ENCODE peak calls at places on chromosome 6, in eight cellular contexts. One of them, this sample, is unnamed.
A peak's percentile ranks its signal among the peaks of the same experiment; 100 is the strongest.

GRCh38 chr6:127458817-127459216 is 372 bp downstream of the KIAA0408 start:
- DNase-seq in NCI-H1694 treated with DMSO at 0.1 percent for 48 hours: peak; percentile 64
- DNase-seq in activated naive CD4-positive, alpha-beta T cell treated with anti-CD3 and anti-CD28 coated beads, Interleukin-2, amount 10 ng/mL, durations not matched to agents 7 days and 5 days: no peak
- DNase-seq in NCI-H748 treated with DMSO at 0.1 percent for 48 hours: no peak
- DNase-seq in DMS153: no peak
- DNase-seq in Calu3: no peak
- DNase-seq in amygdala: no peak
- DNase-seq in substantia nigra: no peak
- DNase-seq in this sample: no peak

GRCh38 chr6:34466242-34467185 is 638 bp downstream of the PACSIN1 start:
- DNase-seq in NCI-H1694 treated with DMSO at 0.1 percent for 48 hours: no peak
- DNase-seq in activated naive CD4-positive, alpha-beta T cell treated with anti-CD3 and anti-CD28 coated beads, Interleukin-2, amount 10 ng/mL, durations not matched to agents 7 days and 5 days: no peak
- DNase-seq in NCI-H748 treated with DMSO at 0.1 percent for 48 hours: no peak
- DNase-seq in DMS153: no peak
- DNase-seq in Calu3: no peak
- DNase-seq in amygdala: no peak
- DNase-seq in substantia nigra: no peak
- DNase-seq in this sample: no peak

GRCh38 chr6:119591235-119591634 is 241.7 kb upstream of the MAN1A1 start:
- DNase-seq in NCI-H1694 treated with DMSO at 0.1 percent for 48 hours: no peak
- DNase-seq in activated naive CD4-positive, alpha-beta T cell treated with anti-CD3 and anti-CD28 coated beads, Interleukin-2, amount 10 ng/mL, durations not matched to agents 7 days and 5 days: no peak
- DNase-seq in NCI-H748 treated with DMSO at 0.1 percent for 48 hours: no peak
- DNase-seq in DMS153: no peak
- DNase-seq in Calu3: no peak
- DNase-seq in amygdala: no peak
- DNase-seq in substantia nigra: no peak
- DNase-seq in this sample: no peak

GRCh38 chr6:88472731-88473130 is 306.6 kb upstream of the CNR1 start:
- DNase-seq in NCI-H1694 treated with DMSO at 0.1 percent for 48 hours: no peak
- DNase-seq in activated naive CD4-positive, alpha-beta T cell treated with anti-CD3 and anti-CD28 coated beads, Interleukin-2, amount 10 ng/mL, durations not matched to agents 7 days and 5 days: no peak
- DNase-seq in NCI-H748 treated with DMSO at 0.1 percent for 48 hours: no peak
- DNase-seq in DMS153: no peak
- DNase-seq in Calu3: no peak
- DNase-seq in amygdala: no peak
- DNase-seq in substantia nigra: no peak
- DNase-seq in this sample: no peak

GRCh38 chr6:21201673-21202430 is 391.7 kb upstream of the SOX4 start:
- DNase-seq in NCI-H1694 treated with DMSO at 0.1 percent for 48 hours: peak; percentile 77
- DNase-seq in activated naive CD4-positive, alpha-beta T cell treated with anti-CD3 and anti-CD28 coated beads, Interleukin-2, amount 10 ng/mL, durations not matched to agents 7 days and 5 days: no peak
- DNase-seq in NCI-H748 treated with DMSO at 0.1 percent for 48 hours: peak; percentile 99
- DNase-seq in DMS153: peak; percentile 96
- DNase-seq in Calu3: peak; percentile 21
- DNase-seq in amygdala: no peak
- DNase-seq in substantia nigra: no peak
- DNase-seq in this sample: peak; percentile 98

GRCh38 chr6:130009148-130009547 is 9.2 kb upstream of the L3MBTL3 start:
- DNase-seq in NCI-H1694 treated with DMSO at 0.1 percent for 48 hours: no peak
- DNase-seq in activated naive CD4-positive, alpha-beta T cell treated with anti-CD3 and anti-CD28 coated beads, Interleukin-2, amount 10 ng/mL, durations not matched to agents 7 days and 5 days: no peak
- DNase-seq in NCI-H748 treated with DMSO at 0.1 percent for 48 hours: no peak
- DNase-seq in DMS153: no peak
- DNase-seq in Calu3: no peak
- DNase-seq in amygdala: no peak
- DNase-seq in substantia nigra: no peak
- DNase-seq in this sample: no peak

GRCh38 chr6:3693879-3694278 is 57.6 kb downstream of the PXDC1 start:
- DNase-seq in NCI-H1694 treated with DMSO at 0.1 percent for 48 hours: no peak
- DNase-seq in activated naive CD4-positive, alpha-beta T cell treated with anti-CD3 and anti-CD28 coated beads, Interleukin-2, amount 10 ng/mL, durations not matched to agents 7 days and 5 days: no peak
- DNase-seq in NCI-H748 treated with DMSO at 0.1 percent for 48 hours: no peak
- DNase-seq in DMS153: no peak
- DNase-seq in Calu3: no peak
- DNase-seq in amygdala: no peak
- DNase-seq in substantia nigra: no peak
- DNase-seq in this sample: no peak

GRCh38 chr6:11791354-11792107 is 12.9 kb upstream of the ADTRP start:
- DNase-seq in NCI-H1694 treated with DMSO at 0.1 percent for 48 hours: no peak
- DNase-seq in activated naive CD4-positive, alpha-beta T cell treated with anti-CD3 and anti-CD28 coated beads, Interleukin-2, amount 10 ng/mL, durations not matched to agents 7 days and 5 days: no peak
- DNase-seq in NCI-H748 treated with DMSO at 0.1 percent for 48 hours: no peak
- DNase-seq in DMS153: no peak
- DNase-seq in Calu3: no peak
- DNase-seq in amygdala: no peak
- DNase-seq in substantia nigra: no peak
- DNase-seq in this sample: no peak

GRCh38 chr6:154868143-154868594 is 126.9 kb upstream of the TIAM2 start:
- DNase-seq in NCI-H1694 treated with DMSO at 0.1 percent for 48 hours: peak; percentile 75
- DNase-seq in activated naive CD4-positive, alpha-beta T cell treated with anti-CD3 and anti-CD28 coated beads, Interleukin-2, amount 10 ng/mL, durations not matched to agents 7 days and 5 days: no peak
- DNase-seq in NCI-H748 treated with DMSO at 0.1 percent for 48 hours: no peak
- DNase-seq in DMS153: peak; percentile 14
- DNase-seq in Calu3: peak; percentile 7
- DNase-seq in amygdala: no peak
- DNase-seq in substantia nigra: no peak
- DNase-seq in this sample: peak; percentile 45

GRCh38 chr6:30060634-30060981 is 457 bp upstream of the POLR1H start:
- DNase-seq in NCI-H1694 treated with DMSO at 0.1 percent for 48 hours: no peak
- DNase-seq in activated naive CD4-positive, alpha-beta T cell treated with anti-CD3 and anti-CD28 coated beads, Interleukin-2, amount 10 ng/mL, durations not matched to agents 7 days and 5 days: peak; percentile 42
- DNase-seq in NCI-H748 treated with DMSO at 0.1 percent for 48 hours: no peak
- DNase-seq in DMS153: no peak
- DNase-seq in Calu3: peak; percentile 23
- DNase-seq in amygdala: no peak
- DNase-seq in substantia nigra: no peak
- DNase-seq in this sample: no peak

GRCh38 chr6:156883497-156884252 is 106.5 kb downstream of the ARID1B start:
- DNase-seq in NCI-H1694 treated with DMSO at 0.1 percent for 48 hours: no peak
- DNase-seq in activated naive CD4-positive, alpha-beta T cell treated with anti-CD3 and anti-CD28 coated beads, Interleukin-2, amount 10 ng/mL, durations not matched to agents 7 days and 5 days: no peak
- DNase-seq in NCI-H748 treated with DMSO at 0.1 percent for 48 hours: peak; percentile 39
- DNase-seq in DMS153: peak; percentile 23
- DNase-seq in Calu3: peak; percentile 35
- DNase-seq in amygdala: no peak
- DNase-seq in substantia nigra: no peak
- DNase-seq in this sample: no peak

GRCh38 chr6:29924731-29925130 is 17.6 kb upstream of the HLA-A start:
- DNase-seq in NCI-H1694 treated with DMSO at 0.1 percent for 48 hours: no peak
- DNase-seq in activated naive CD4-positive, alpha-beta T cell treated with anti-CD3 and anti-CD28 coated beads, Interleukin-2, amount 10 ng/mL, durations not matched to agents 7 days and 5 days: no peak
- DNase-seq in NCI-H748 treated with DMSO at 0.1 percent for 48 hours: no peak
- DNase-seq in DMS153: no peak
- DNase-seq in Calu3: peak; percentile 16
- DNase-seq in amygdala: no peak
- DNase-seq in substantia nigra: no peak
- DNase-seq in this sample: no peak

GRCh38 chr6:18155273-18155863 is at the start of gene KDM1B:
- DNase-seq in NCI-H1694 treated with DMSO at 0.1 percent for 48 hours: peak; percentile 85
- DNase-seq in activated naive CD4-positive, alpha-beta T cell treated with anti-CD3 and anti-CD28 coated beads, Interleukin-2, amount 10 ng/mL, durations not matched to agents 7 days and 5 days: peak; percentile 99
- DNase-seq in NCI-H748 treated with DMSO at 0.1 percent for 48 hours: peak; percentile 98
- DNase-seq in DMS153: peak; percentile 96
- DNase-seq in Calu3: no peak
- DNase-seq in amygdala: no peak
- DNase-seq in substantia nigra: no peak
- DNase-seq in this sample: peak; percentile 98

GRCh38 chr6:7697820-7698623 is 27.9 kb upstream of the BMP6 start:
- DNase-seq in NCI-H1694 treated with DMSO at 0.1 percent for 48 hours: no peak
- DNase-seq in activated naive CD4-positive, alpha-beta T cell treated with anti-CD3 and anti-CD28 coated beads, Interleukin-2, amount 10 ng/mL, durations not matched to agents 7 days and 5 days: no peak
- DNase-seq in NCI-H748 treated with DMSO at 0.1 percent for 48 hours: no peak
- DNase-seq in DMS153: no peak
- DNase-seq in Calu3: no peak
- DNase-seq in amygdala: no peak
- DNase-seq in substantia nigra: no peak
- DNase-seq in this sample: no peak

GRCh38 chr6:105319331-105319730 is 83.6 kb downstream of the PREP start:
- DNase-seq in NCI-H1694 treated with DMSO at 0.1 percent for 48 hours: no peak
- DNase-seq in activated naive CD4-positive, alpha-beta T cell treated with anti-CD3 and anti-CD28 coated beads, Interleukin-2, amount 10 ng/mL, durations not matched to agents 7 days and 5 days: no peak
- DNase-seq in NCI-H748 treated with DMSO at 0.1 percent for 48 hours: no peak
- DNase-seq in DMS153: no peak
- DNase-seq in Calu3: no peak
- DNase-seq in amygdala: no peak
- DNase-seq in substantia nigra: no peak
- DNase-seq in this sample: no peak

GRCh38 chr6:43287717-43288679 is 10.1 kb upstream of the SLC22A7 start:
- DNase-seq in NCI-H1694 treated with DMSO at 0.1 percent for 48 hours: no peak
- DNase-seq in activated naive CD4-positive, alpha-beta T cell treated with anti-CD3 and anti-CD28 coated beads, Interleukin-2, amount 10 ng/mL, durations not matched to agents 7 days and 5 days: no peak
- DNase-seq in NCI-H748 treated with DMSO at 0.1 percent for 48 hours: no peak
- DNase-seq in DMS153: no peak
- DNase-seq in Calu3: no peak
- DNase-seq in amygdala: no peak
- DNase-seq in substantia nigra: no peak
- DNase-seq in this sample: no peak

GRCh38 chr6:20200761-20201160 is 11.5 kb downstream of the MBOAT1 start:
- DNase-seq in NCI-H1694 treated with DMSO at 0.1 percent for 48 hours: no peak
- DNase-seq in activated naive CD4-positive, alpha-beta T cell treated with anti-CD3 and anti-CD28 coated beads, Interleukin-2, amount 10 ng/mL, durations not matched to agents 7 days and 5 days: no peak
- DNase-seq in NCI-H748 treated with DMSO at 0.1 percent for 48 hours: no peak
- DNase-seq in DMS153: peak; percentile 59
- DNase-seq in Calu3: no peak
- DNase-seq in amygdala: no peak
- DNase-seq in substantia nigra: no peak
- DNase-seq in this sample: no peak

GRCh38 chr6:154537486-154537885 is 27.0 kb upstream of the CNKSR3 start:
- DNase-seq in NCI-H1694 treated with DMSO at 0.1 percent for 48 hours: no peak
- DNase-seq in activated naive CD4-positive, alpha-beta T cell treated with anti-CD3 and anti-CD28 coated beads, Interleukin-2, amount 10 ng/mL, durations not matched to agents 7 days and 5 days: no peak
- DNase-seq in NCI-H748 treated with DMSO at 0.1 percent for 48 hours: peak; percentile 30
- DNase-seq in DMS153: no peak
- DNase-seq in Calu3: no peak
- DNase-seq in amygdala: no peak
- DNase-seq in substantia nigra: no peak
- DNase-seq in this sample: peak; percentile 34

GRCh38 chr6:134161036-134161435 is 108.6 kb upstream of the SLC2A12 start:
- DNase-seq in NCI-H1694 treated with DMSO at 0.1 percent for 48 hours: no peak
- DNase-seq in activated naive CD4-positive, alpha-beta T cell treated with anti-CD3 and anti-CD28 coated beads, Interleukin-2, amount 10 ng/mL, durations not matched to agents 7 days and 5 days: no peak
- DNase-seq in NCI-H748 treated with DMSO at 0.1 percent for 48 hours: no peak
- DNase-seq in DMS153: no peak
- DNase-seq in Calu3: no peak
- DNase-seq in amygdala: no peak
- DNase-seq in substantia nigra: no peak
- DNase-seq in this sample: no peak

GRCh38 chr6:7135755-7136154 is 28.0 kb downstream of the RREB1 start:
- DNase-seq in NCI-H1694 treated with DMSO at 0.1 percent for 48 hours: no peak
- DNase-seq in activated naive CD4-positive, alpha-beta T cell treated with anti-CD3 and anti-CD28 coated beads, Interleukin-2, amount 10 ng/mL, durations not matched to agents 7 days and 5 days: no peak
- DNase-seq in NCI-H748 treated with DMSO at 0.1 percent for 48 hours: no peak
- DNase-seq in DMS153: no peak
- DNase-seq in Calu3: no peak
- DNase-seq in amygdala: no peak
- DNase-seq in substantia nigra: no peak
- DNase-seq in this sample: no peak

GRCh38 chr6:14767176-14767575 is 478.7 kb upstream of the JARID2 start:
- DNase-seq in NCI-H1694 treated with DMSO at 0.1 percent for 48 hours: peak; percentile 51
- DNase-seq in activated naive CD4-positive, alpha-beta T cell treated with anti-CD3 and anti-CD28 coated beads, Interleukin-2, amount 10 ng/mL, durations not matched to agents 7 days and 5 days: no peak
- DNase-seq in NCI-H748 treated with DMSO at 0.1 percent for 48 hours: no peak
- DNase-seq in DMS153: no peak
- DNase-seq in Calu3: no peak
- DNase-seq in amygdala: no peak
- DNase-seq in substantia nigra: no peak
- DNase-seq in this sample: no peak

GRCh38 chr6:5507056-5507722 is 245.9 kb downstream of the FARS2 start:
- DNase-seq in NCI-H1694 treated with DMSO at 0.1 percent for 48 hours: no peak
- DNase-seq in activated naive CD4-positive, alpha-beta T cell treated with anti-CD3 and anti-CD28 coated beads, Interleukin-2, amount 10 ng/mL, durations not matched to agents 7 days and 5 days: peak; percentile 50
- DNase-seq in NCI-H748 treated with DMSO at 0.1 percent for 48 hours: no peak
- DNase-seq in DMS153: no peak
- DNase-seq in Calu3: no peak
- DNase-seq in amygdala: no peak
- DNase-seq in substantia nigra: no peak
- DNase-seq in this sample: no peak

GRCh38 chr6:13526718-13527668 is 39.6 kb upstream of the GFOD1 start:
- DNase-seq in NCI-H1694 treated with DMSO at 0.1 percent for 48 hours: peak; percentile 96
- DNase-seq in activated naive CD4-positive, alpha-beta T cell treated with anti-CD3 and anti-CD28 coated beads, Interleukin-2, amount 10 ng/mL, durations not matched to agents 7 days and 5 days: peak; percentile 51
- DNase-seq in NCI-H748 treated with DMSO at 0.1 percent for 48 hours: peak; percentile 63
- DNase-seq in DMS153: peak; percentile 73
- DNase-seq in Calu3: no peak
- DNase-seq in amygdala: no peak
- DNase-seq in substantia nigra: no peak
- DNase-seq in this sample: peak; percentile 18

GRCh38 chr6:155245871-155246270 is 17.9 kb upstream of the CLDN20 start:
- DNase-seq in NCI-H1694 treated with DMSO at 0.1 percent for 48 hours: no peak
- DNase-seq in activated naive CD4-positive, alpha-beta T cell treated with anti-CD3 and anti-CD28 coated beads, Interleukin-2, amount 10 ng/mL, durations not matched to agents 7 days and 5 days: no peak
- DNase-seq in NCI-H748 treated with DMSO at 0.1 percent for 48 hours: no peak
- DNase-seq in DMS153: no peak
- DNase-seq in Calu3: no peak
- DNase-seq in amygdala: no peak
- DNase-seq in substantia nigra: no peak
- DNase-seq in this sample: no peak

GRCh38 chr6:16690244-16691142 is 70.8 kb downstream of the ATXN1 start:
- DNase-seq in NCI-H1694 treated with DMSO at 0.1 percent for 48 hours: no peak
- DNase-seq in activated naive CD4-positive, alpha-beta T cell treated with anti-CD3 and anti-CD28 coated beads, Interleukin-2, amount 10 ng/mL, durations not matched to agents 7 days and 5 days: no peak
- DNase-seq in NCI-H748 treated with DMSO at 0.1 percent for 48 hours: no peak
- DNase-seq in DMS153: no peak
- DNase-seq in Calu3: no peak
- DNase-seq in amygdala: no peak
- DNase-seq in substantia nigra: no peak
- DNase-seq in this sample: no peak

GRCh38 chr6:153083869-153084268 is 47.2 kb downstream of the RGS17 start:
- DNase-seq in NCI-H1694 treated with DMSO at 0.1 percent for 48 hours: no peak
- DNase-seq in activated naive CD4-positive, alpha-beta T cell treated with anti-CD3 and anti-CD28 coated beads, Interleukin-2, amount 10 ng/mL, durations not matched to agents 7 days and 5 days: no peak
- DNase-seq in NCI-H748 treated with DMSO at 0.1 percent for 48 hours: no peak
- DNase-seq in DMS153: no peak
- DNase-seq in Calu3: no peak
- DNase-seq in amygdala: no peak
- DNase-seq in substantia nigra: no peak
- DNase-seq in this sample: no peak

GRCh38 chr6:11078266-11078665 is 15.4 kb upstream of the SMIM13 start:
- DNase-seq in NCI-H1694 treated with DMSO at 0.1 percent for 48 hours: no peak
- DNase-seq in activated naive CD4-positive, alpha-beta T cell treated with anti-CD3 and anti-CD28 coated beads, Interleukin-2, amount 10 ng/mL, durations not matched to agents 7 days and 5 days: no peak
- DNase-seq in NCI-H748 treated with DMSO at 0.1 percent for 48 hours: no peak
- DNase-seq in DMS153: no peak
- DNase-seq in Calu3: no peak
- DNase-seq in amygdala: no peak
- DNase-seq in substantia nigra: no peak
- DNase-seq in this sample: no peak

GRCh38 chr6:38116248-38116647 is 296.7 kb downstream of the ZFAND3 start:
- DNase-seq in NCI-H1694 treated with DMSO at 0.1 percent for 48 hours: no peak
- DNase-seq in activated naive CD4-positive, alpha-beta T cell treated with anti-CD3 and anti-CD28 coated beads, Interleukin-2, amount 10 ng/mL, durations not matched to agents 7 days and 5 days: no peak
- DNase-seq in NCI-H748 treated with DMSO at 0.1 percent for 48 hours: no peak
- DNase-seq in DMS153: no peak
- DNase-seq in Calu3: no peak
- DNase-seq in amygdala: no peak
- DNase-seq in substantia nigra: no peak
- DNase-seq in this sample: no peak

GRCh38 chr6:39804666-39805065 is 12.5 kb downstream of the DAAM2 start:
- DNase-seq in NCI-H1694 treated with DMSO at 0.1 percent for 48 hours: no peak
- DNase-seq in activated naive CD4-positive, alpha-beta T cell treated with anti-CD3 and anti-CD28 coated beads, Interleukin-2, amount 10 ng/mL, durations not matched to agents 7 days and 5 days: no peak
- DNase-seq in NCI-H748 treated with DMSO at 0.1 percent for 48 hours: no peak
- DNase-seq in DMS153: no peak
- DNase-seq in Calu3: no peak
- DNase-seq in amygdala: no peak
- DNase-seq in substantia nigra: no peak
- DNase-seq in this sample: no peak

GRCh38 chr6:155188707-155189496 is 74.9 kb upstream of the CLDN20 start:
- DNase-seq in NCI-H1694 treated with DMSO at 0.1 percent for 48 hours: no peak
- DNase-seq in activated naive CD4-positive, alpha-beta T cell treated with anti-CD3 and anti-CD28 coated beads, Interleukin-2, amount 10 ng/mL, durations not matched to agents 7 days and 5 days: no peak
- DNase-seq in NCI-H748 treated with DMSO at 0.1 percent for 48 hours: no peak
- DNase-seq in DMS153: no peak
- DNase-seq in Calu3: no peak
- DNase-seq in amygdala: no peak
- DNase-seq in substantia nigra: no peak
- DNase-seq in this sample: no peak

GRCh38 chr6:14784596-14785360 is 461.1 kb upstream of the JARID2 start:
- DNase-seq in NCI-H1694 treated with DMSO at 0.1 percent for 48 hours: no peak
- DNase-seq in activated naive CD4-positive, alpha-beta T cell treated with anti-CD3 and anti-CD28 coated beads, Interleukin-2, amount 10 ng/mL, durations not matched to agents 7 days and 5 days: peak; percentile 47
- DNase-seq in NCI-H748 treated with DMSO at 0.1 percent for 48 hours: peak; percentile 97
- DNase-seq in DMS153: peak; percentile 88
- DNase-seq in Calu3: no peak
- DNase-seq in amygdala: no peak
- DNase-seq in substantia nigra: no peak
- DNase-seq in this sample: peak; percentile 54

GRCh38 chr6:75409928-75410327 is 83.7 kb downstream of the FILIP1 start:
- DNase-seq in NCI-H1694 treated with DMSO at 0.1 percent for 48 hours: no peak
- DNase-seq in activated naive CD4-positive, alpha-beta T cell treated with anti-CD3 and anti-CD28 coated beads, Interleukin-2, amount 10 ng/mL, durations not matched to agents 7 days and 5 days: no peak
- DNase-seq in NCI-H748 treated with DMSO at 0.1 percent for 48 hours: no peak
- DNase-seq in DMS153: no peak
- DNase-seq in Calu3: no peak
- DNase-seq in amygdala: no peak
- DNase-seq in substantia nigra: no peak
- DNase-seq in this sample: no peak

GRCh38 chr6:66662196-66662595 is 955.2 kb upstream of the EYS start:
- DNase-seq in NCI-H1694 treated with DMSO at 0.1 percent for 48 hours: peak; percentile 21
- DNase-seq in activated naive CD4-positive, alpha-beta T cell treated with anti-CD3 and anti-CD28 coated beads, Interleukin-2, amount 10 ng/mL, durations not matched to agents 7 days and 5 days: no peak
- DNase-seq in NCI-H748 treated with DMSO at 0.1 percent for 48 hours: peak; percentile 40
- DNase-seq in DMS153: no peak
- DNase-seq in Calu3: no peak
- DNase-seq in amygdala: no peak
- DNase-seq in substantia nigra: no peak
- DNase-seq in this sample: no peak

GRCh38 chr6:170080828-170081368 is 210.0 kb downstream of the DLL1 start:
- DNase-seq in NCI-H1694 treated with DMSO at 0.1 percent for 48 hours: peak; percentile 60
- DNase-seq in activated naive CD4-positive, alpha-beta T cell treated with anti-CD3 and anti-CD28 coated beads, Interleukin-2, amount 10 ng/mL, durations not matched to agents 7 days and 5 days: no peak
- DNase-seq in NCI-H748 treated with DMSO at 0.1 percent for 48 hours: peak; percentile 86
- DNase-seq in DMS153: peak; percentile 60
- DNase-seq in Calu3: no peak
- DNase-seq in amygdala: no peak
- DNase-seq in substantia nigra: no peak
- DNase-seq in this sample: peak; percentile 64

This sample was measured in NCI-H345.